ENCODE peak calls at places on chromosomes 7 and 10, in four cellular contexts. J is activated naive CD8-positive, alpha-beta T cell treated with anti-CD3 and anti-CD28 coated beads, Interleukin-2, amount 10 ng/mL, durations not matched to agents 7 days and 5 days; S is activated effector memory CD4-positive, alpha-beta T cell treated with Interleukin-2 at 50 U/mL for 16 hours; L is neuronal stem cell. H is an unnamed sample.

GRCh38 chr7:117283371-117283770 is 39.5 kb downstream of the WNT2 start:
- DNase-seq in J (no peak), L (no peak), S (no peak), H (no peak)

GRCh38 chr10:96846395-96846794 is 14.3 kb downstream of the LCOR start:
- DNase-seq in L (no peak), J (no peak), S (no peak), H (no peak)

GRCh38 chr7:110534241-110534931 is 556.5 kb upstream of the LRRN3 start:
- DNase-seq in L (no peak), S (no peak), J (no peak), H (no peak)

GRCh38 chr10:72106896-72107295 is 18.5 kb upstream of the SPOCK2 start:
- DNase-seq in L (no peak), J (no peak), S (no peak), H (no peak)

GRCh38 chr7:138935438-138936079 is 45.6 kb downstream of the KIAA1549 start:
- DNase-seq in S (no peak), L (no peak), J (no peak), H (no peak)

GRCh38 chr10:112838784-112839481 is 111.1 kb upstream of the TCF7L2 start:
- DNase-seq in J (no peak), S (no peak), L (no peak), H (no peak)

GRCh38 chr7:117780832-117781231 is 92.4 kb downstream of the CTTNBP2 start:
- DNase-seq in J (no peak), L (no peak), S (no peak), H (no peak)

GRCh38 chr10:31467791-31468535 is 148.9 kb downstream of the ZEB1 start:
- DNase-seq in J (no peak), L (no peak), S (no peak), H (no peak)

GRCh38 chr10:72637398-72637857 is 11.5 kb upstream of the MICU1 start:
- DNase-seq in S (no peak), J (no peak), L (no peak), H (no peak)

GRCh38 chr10:21083861-21084260 is 186.8 kb upstream of the NEBL start:
- DNase-seq in S (no peak), J (no peak), L (no peak), H (no peak)

GRCh38 chr7:139745330-139746143 is 32.3 kb downstream of the HIPK2 start:
- DNase-seq in J (no peak), L (no peak), S (no peak), H (no peak)

H was measured in CD8-positive, alpha-beta memory T cell.